ENCODE peak calls at places on chromosomes 4 and X, in ten cellular contexts. One of them, this sample, is unnamed.

GRCh38 chr4:32455231-32455630 is 1735.1 kb downstream of the PCDH7 start:
- DNase-seq in A549: no peak
- DNase-seq in fibroblast of mammary gland: no peak
- DNase-seq in IMR-90: no peak
- DNase-seq in HFF-Myc: no peak
- DNase-seq in right lobe of liver: no peak
- DNase-seq in mucosa of descending colon: no peak
- DNase-seq in tibial nerve: no peak
- DNase-seq in foreskin keratinocyte: no peak
- DNase-seq in neural crest cell: no peak
- DNase-seq in this sample: no peak

GRCh38 chr4:41509411-41510008 is 28.4 kb upstream of the LIMCH1 start:
- DNase-seq in A549: no peak
- DNase-seq in fibroblast of mammary gland: no peak
- DNase-seq in IMR-90: no peak
- DNase-seq in HFF-Myc: no peak
- DNase-seq in right lobe of liver: no peak
- DNase-seq in mucosa of descending colon: no peak
- DNase-seq in tibial nerve: no peak
- DNase-seq in foreskin keratinocyte: no peak
- DNase-seq in neural crest cell: no peak
- DNase-seq in this sample: no peak

GRCh38 chr4:184012937-184013336 is 107.8 kb downstream of the STOX2 start:
- DNase-seq in A549: no peak
- DNase-seq in fibroblast of mammary gland: no peak
- DNase-seq in IMR-90: no peak
- DNase-seq in HFF-Myc: no peak
- DNase-seq in right lobe of liver: no peak
- DNase-seq in mucosa of descending colon: no peak
- DNase-seq in tibial nerve: no peak
- DNase-seq in foreskin keratinocyte: no peak
- DNase-seq in neural crest cell: no peak
- DNase-seq in this sample: no peak

GRCh38 chr4:10396181-10396580 is 61.0 kb downstream of the ZNF518B start:
- DNase-seq in A549: no peak
- DNase-seq in fibroblast of mammary gland: no peak
- DNase-seq in IMR-90: no peak
- DNase-seq in HFF-Myc: no peak
- DNase-seq in right lobe of liver: no peak
- DNase-seq in mucosa of descending colon: no peak
- DNase-seq in tibial nerve: no peak
- DNase-seq in foreskin keratinocyte: peak; percentile 100
- DNase-seq in neural crest cell: no peak
- DNase-seq in this sample: no peak

GRCh38 chr4:68002906-68003305 is 39.6 kb upstream of the TMPRSS11A start:
- DNase-seq in A549: no peak
- DNase-seq in fibroblast of mammary gland: no peak
- DNase-seq in IMR-90: no peak
- DNase-seq in HFF-Myc: no peak
- DNase-seq in right lobe of liver: no peak
- DNase-seq in mucosa of descending colon: no peak
- DNase-seq in tibial nerve: no peak
- DNase-seq in foreskin keratinocyte: no peak
- DNase-seq in neural crest cell: no peak
- DNase-seq in this sample: no peak

GRCh38 chr4:84874619-84875018 is 91.9 kb downstream of the WDFY3 start:
- DNase-seq in A549: no peak
- DNase-seq in fibroblast of mammary gland: no peak
- DNase-seq in IMR-90: no peak
- DNase-seq in HFF-Myc: no peak
- DNase-seq in right lobe of liver: no peak
- DNase-seq in mucosa of descending colon: no peak
- DNase-seq in tibial nerve: no peak
- DNase-seq in foreskin keratinocyte: no peak
- DNase-seq in neural crest cell: no peak
- DNase-seq in this sample: no peak

GRCh38 chrX:109635151-109635550 is 10.2 kb upstream of the KCNE5 start:
- DNase-seq in A549: peak; percentile 15
- DNase-seq in fibroblast of mammary gland: peak; percentile 23
- DNase-seq in IMR-90: peak; percentile 5
- DNase-seq in HFF-Myc: no peak
- DNase-seq in right lobe of liver: no peak
- DNase-seq in mucosa of descending colon: peak; percentile 8
- DNase-seq in tibial nerve: no peak
- DNase-seq in foreskin keratinocyte: peak; percentile 5
- DNase-seq in neural crest cell: no peak
- DNase-seq in this sample: no peak

GRCh38 chr4:661231-661630 is 12.8 kb downstream of the ATP5ME start:
- DNase-seq in A549: no peak
- DNase-seq in fibroblast of mammary gland: no peak
- DNase-seq in IMR-90: no peak
- DNase-seq in HFF-Myc: no peak
- DNase-seq in right lobe of liver: peak; percentile 16
- DNase-seq in mucosa of descending colon: no peak
- DNase-seq in tibial nerve: no peak
- DNase-seq in foreskin keratinocyte: no peak
- DNase-seq in neural crest cell: no peak
- DNase-seq in this sample: no peak

GRCh38 chr4:176569301-176569700 is 223.4 kb downstream of the VEGFC start:
- DNase-seq in A549: peak; percentile 47
- DNase-seq in fibroblast of mammary gland: peak; percentile 38
- DNase-seq in IMR-90: no peak
- DNase-seq in HFF-Myc: no peak
- DNase-seq in right lobe of liver: no peak
- DNase-seq in mucosa of descending colon: no peak
- DNase-seq in tibial nerve: no peak
- DNase-seq in foreskin keratinocyte: no peak
- DNase-seq in neural crest cell: no peak
- DNase-seq in this sample: no peak

GRCh38 chr4:3121110-3121509 is 46.6 kb downstream of the HTT start:
- DNase-seq in A549: no peak
- DNase-seq in fibroblast of mammary gland: no peak
- DNase-seq in IMR-90: no peak
- DNase-seq in HFF-Myc: no peak
- DNase-seq in right lobe of liver: no peak
- DNase-seq in mucosa of descending colon: no peak
- DNase-seq in tibial nerve: no peak
- DNase-seq in foreskin keratinocyte: no peak
- DNase-seq in neural crest cell: no peak
- DNase-seq in this sample: no peak

GRCh38 chr4:164789047-164789446 is 35.1 kb downstream of the SMIM31 start:
- DNase-seq in A549: no peak
- DNase-seq in fibroblast of mammary gland: no peak
- DNase-seq in IMR-90: no peak
- DNase-seq in HFF-Myc: no peak
- DNase-seq in right lobe of liver: no peak
- DNase-seq in mucosa of descending colon: no peak
- DNase-seq in tibial nerve: no peak
- DNase-seq in foreskin keratinocyte: no peak
- DNase-seq in neural crest cell: no peak
- DNase-seq in this sample: no peak

DNA sequence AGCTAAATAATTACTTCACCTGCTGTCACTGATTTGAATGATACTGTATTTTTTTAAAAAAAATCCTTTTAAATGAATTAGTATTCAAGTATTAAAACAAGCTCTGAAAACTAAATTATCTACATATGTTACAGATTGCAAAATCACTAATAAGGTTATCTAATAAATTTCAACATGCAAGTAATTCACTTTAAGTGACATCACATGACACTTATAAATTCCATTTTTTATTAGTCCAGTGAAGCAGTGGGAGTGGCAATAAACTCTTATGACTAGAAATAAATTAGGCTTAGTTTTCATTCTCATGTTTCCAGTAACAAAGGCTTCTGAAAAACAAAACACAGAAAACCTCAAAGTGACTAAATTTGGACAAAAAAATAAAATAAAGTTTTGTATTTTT is 36.3 kb downstream of the SMIM31 start:
- DNase-seq in A549: no peak
- DNase-seq in fibroblast of mammary gland: no peak
- DNase-seq in IMR-90: no peak
- DNase-seq in HFF-Myc: no peak
- DNase-seq in right lobe of liver: no peak
- DNase-seq in mucosa of descending colon: no peak
- DNase-seq in tibial nerve: no peak
- DNase-seq in foreskin keratinocyte: no peak
- DNase-seq in neural crest cell: no peak
- DNase-seq in this sample: no peak
- TF ChIP-seq CTCF in A549: no peak
- TF ChIP-seq CTCF in fibroblast of mammary gland: no peak
- TF ChIP-seq CTCF in IMR-90: no peak
- TF ChIP-seq CTCF in HFF-Myc: no peak
- TF ChIP-seq CTCF in right lobe of liver: no peak
- TF ChIP-seq CTCF in mucosa of descending colon: no peak
- TF ChIP-seq CTCF in tibial nerve: no peak
- TF ChIP-seq CTCF in foreskin keratinocyte: no peak
- TF ChIP-seq CTCF in neural crest cell: no peak
- TF ChIP-seq CTCF in this sample: no peak

DNA sequence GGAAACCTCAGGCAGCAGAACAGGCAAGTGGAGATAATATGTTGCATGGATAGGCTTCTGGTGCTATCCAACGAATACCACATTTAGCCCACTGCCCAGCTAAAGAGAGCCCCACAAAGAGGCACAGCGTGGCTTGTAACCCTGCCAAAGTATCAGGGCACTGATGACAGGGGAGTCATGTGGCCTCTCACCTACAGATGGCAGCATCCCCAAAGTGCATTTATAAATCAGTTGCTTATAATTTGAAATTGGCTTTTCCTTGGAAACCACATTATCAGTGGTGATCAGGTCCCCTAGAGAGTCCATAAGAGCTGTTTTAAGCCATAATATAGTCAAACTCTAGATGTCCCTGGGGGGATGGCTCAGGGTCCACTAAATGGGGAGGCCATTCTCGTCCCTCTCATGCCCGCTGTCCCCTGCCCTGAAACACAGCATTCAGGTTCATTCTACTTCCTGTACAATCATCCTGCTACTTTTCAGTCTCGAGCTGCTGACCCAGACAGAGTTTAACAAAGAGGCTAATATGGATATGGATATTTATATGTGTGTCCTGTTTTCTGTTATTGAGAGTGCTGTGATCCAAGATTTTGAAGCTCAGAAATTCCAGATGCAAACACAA is 28.6 kb downstream of the SRPX start:
- DNase-seq in A549: peak; percentile 14
- DNase-seq in fibroblast of mammary gland: peak; percentile 29
- DNase-seq in IMR-90: peak; percentile 25
- DNase-seq in HFF-Myc: no peak
- DNase-seq in right lobe of liver: no peak
- DNase-seq in mucosa of descending colon: peak; percentile 15
- DNase-seq in tibial nerve: peak; percentile 9
- DNase-seq in foreskin keratinocyte: no peak
- DNase-seq in neural crest cell: no peak
- DNase-seq in this sample: no peak
- TF ChIP-seq CTCF in A549: peak; percentile 48
- TF ChIP-seq CTCF in fibroblast of mammary gland: peak; percentile 38
- TF ChIP-seq CTCF in IMR-90: peak; percentile 45
- TF ChIP-seq CTCF in HFF-Myc: peak; percentile 32
- TF ChIP-seq CTCF in right lobe of liver: peak; percentile 47
- TF ChIP-seq CTCF in mucosa of descending colon: no peak
- TF ChIP-seq CTCF in tibial nerve: no peak
- TF ChIP-seq CTCF in foreskin keratinocyte: peak; percentile 63
- TF ChIP-seq CTCF in neural crest cell: peak; percentile 57
- TF ChIP-seq CTCF in this sample: no peak

GRCh38 chrX:138845791-138846190 is 134.3 kb upstream of the FGF13 start:
- DNase-seq in A549: no peak
- DNase-seq in fibroblast of mammary gland: no peak
- DNase-seq in IMR-90: no peak
- DNase-seq in HFF-Myc: no peak
- DNase-seq in right lobe of liver: no peak
- DNase-seq in mucosa of descending colon: no peak
- DNase-seq in tibial nerve: no peak
- DNase-seq in foreskin keratinocyte: no peak
- DNase-seq in neural crest cell: peak; percentile 9
- DNase-seq in this sample: no peak

GRCh38 chrX:138849521-138849920 is 138.0 kb upstream of the FGF13 start:
- DNase-seq in A549: no peak
- DNase-seq in fibroblast of mammary gland: no peak
- DNase-seq in IMR-90: no peak
- DNase-seq in HFF-Myc: no peak
- DNase-seq in right lobe of liver: no peak
- DNase-seq in mucosa of descending colon: no peak
- DNase-seq in tibial nerve: no peak
- DNase-seq in foreskin keratinocyte: no peak
- DNase-seq in neural crest cell: no peak
- DNase-seq in this sample: no peak

DNA sequence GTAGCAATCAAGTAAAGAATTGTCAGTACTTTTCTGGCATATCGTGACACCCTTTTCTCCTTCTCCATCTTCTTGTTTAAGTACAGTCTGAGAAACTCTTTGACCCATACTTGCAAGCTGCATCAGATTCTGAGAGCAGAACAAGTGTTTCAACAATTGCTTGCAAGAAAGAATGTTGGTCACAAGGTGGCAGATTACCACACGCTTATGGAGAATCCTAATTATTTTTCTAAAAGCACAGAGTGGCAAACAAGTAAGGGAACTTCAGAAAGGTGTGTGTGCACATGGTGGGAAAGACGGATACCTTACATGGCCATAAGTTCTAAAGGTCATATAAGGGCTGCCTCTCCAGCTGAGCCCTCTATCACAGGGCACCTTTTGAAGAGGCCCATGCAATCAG is 136.4 kb upstream of the FGF13 start:
- DNase-seq in A549: peak; percentile 0
- DNase-seq in fibroblast of mammary gland: peak; percentile 42
- DNase-seq in IMR-90: no peak
- DNase-seq in HFF-Myc: no peak
- DNase-seq in right lobe of liver: no peak
- DNase-seq in mucosa of descending colon: no peak
- DNase-seq in tibial nerve: peak; percentile 4
- DNase-seq in foreskin keratinocyte: peak; percentile 13
- DNase-seq in neural crest cell: no peak
- DNase-seq in this sample: no peak
- TF ChIP-seq CTCF in A549: no peak
- TF ChIP-seq CTCF in fibroblast of mammary gland: peak; percentile 27
- TF ChIP-seq CTCF in IMR-90: no peak
- TF ChIP-seq CTCF in HFF-Myc: no peak
- TF ChIP-seq CTCF in right lobe of liver: peak; percentile 14
- TF ChIP-seq CTCF in mucosa of descending colon: no peak
- TF ChIP-seq CTCF in tibial nerve: no peak
- TF ChIP-seq CTCF in foreskin keratinocyte: no peak
- TF ChIP-seq CTCF in neural crest cell: peak; percentile 57
- TF ChIP-seq CTCF in this sample: no peak

DNA sequence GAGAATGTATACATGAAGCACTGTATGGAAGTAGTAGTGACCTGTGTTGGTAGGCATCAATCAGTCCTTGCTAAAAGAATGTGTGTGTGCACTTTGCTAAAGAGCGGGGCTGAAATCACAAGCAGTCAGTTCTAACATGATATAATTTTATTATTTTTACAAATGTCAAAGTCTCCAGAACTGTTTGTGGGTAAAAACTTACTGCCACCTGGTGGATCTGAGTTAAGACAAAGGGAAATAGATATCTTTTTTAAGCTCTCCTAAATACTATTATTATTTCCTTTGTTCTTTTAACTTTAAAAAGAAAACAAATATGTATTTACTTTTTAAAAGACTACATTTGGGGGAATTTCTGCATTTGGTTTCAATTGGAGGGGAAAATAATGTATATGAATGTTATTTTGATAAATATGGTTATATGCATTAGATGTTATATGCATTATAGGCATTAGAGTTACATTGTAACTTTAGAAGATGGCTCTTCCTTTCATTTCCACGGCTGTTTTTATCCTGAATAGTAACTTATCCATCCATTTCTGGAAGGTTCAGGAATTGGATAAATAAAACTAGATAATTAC is 7.8 kb upstream of the CLOCK start:
- DNase-seq in A549: peak; percentile 37
- DNase-seq in fibroblast of mammary gland: peak; percentile 74
- DNase-seq in IMR-90: peak; percentile 71
- DNase-seq in HFF-Myc: no peak
- DNase-seq in right lobe of liver: no peak
- DNase-seq in mucosa of descending colon: peak; percentile 17
- DNase-seq in tibial nerve: no peak
- DNase-seq in foreskin keratinocyte: no peak
- DNase-seq in neural crest cell: no peak
- DNase-seq in this sample: no peak
- TF ChIP-seq CTCF in A549: peak; percentile 47
- TF ChIP-seq CTCF in fibroblast of mammary gland: peak; percentile 62
- TF ChIP-seq CTCF in IMR-90: peak; percentile 72
- TF ChIP-seq CTCF in HFF-Myc: peak; percentile 26
- TF ChIP-seq CTCF in right lobe of liver: peak; percentile 45
- TF ChIP-seq CTCF in mucosa of descending colon: no peak
- TF ChIP-seq CTCF in tibial nerve: no peak
- TF ChIP-seq CTCF in foreskin keratinocyte: peak; percentile 76
- TF ChIP-seq CTCF in neural crest cell: no peak
- TF ChIP-seq CTCF in this sample: peak; percentile 30

This sample was measured in natural killer cell.